ENCODE peak calls at places on chromosomes 6 and 20, in four cellular contexts. W is CD8-positive, alpha-beta T cell; E is heart right ventricle; Y is CD8-positive, alpha-beta memory T cell. L is an unnamed sample.

GRCh38 chr6:108168501-108168979 is 2.7 kb downstream of the NR2E1 start:
- DNase-seq in E (no peak), Y (no peak), W (no peak), L (no peak)

GRCh38 chr6:33875141-33875581 is 71.4 kb upstream of the MLN start:
- DNase-seq in E (no peak), W (no peak), Y (no peak), L (no peak)

GRCh38 chr20:45968801-45969711 is 2.9 kb downstream of the ZNF335 start:
- DNase-seq in W (no peak), Y (no peak), E (no peak), L (no peak)

GRCh38 chr6:147204060-147204785 is at the start of gene STXBP5:
- DNase-seq in Y (peak; percentile 59), E (peak; percentile 57), W (peak; percentile 23), L (no peak)

GRCh38 chr6:109690740-109691687 is at the start of the genes AK9 and FIG4:
- DNase-seq in E (peak; percentile 90), W (peak; percentile 86), Y (peak; percentile 80), L (peak; percentile 97)

GRCh38 chr6:37435816-37436215 is 2.8 kb downstream of the CMTR1 start:
- DNase-seq in Y (no peak), E (no peak), W (no peak), L (no peak)

GRCh38 chr6:82084324-82084920 is 163.1 kb downstream of the IBTK start:
- DNase-seq in W (no peak), Y (no peak), E (no peak), L (no peak)

GRCh38 chr6:135179920-135180457 is 1.1 kb upstream of the MYB start:
- DNase-seq in W (no peak), Y (no peak), E (no peak), L (no peak)

GRCh38 chr6:214428-214827 is 77.9 kb upstream of the DUSP22 start:
- DNase-seq in E (no peak), W (no peak), Y (no peak), L (no peak)

GRCh38 chr6:57138026-57138425 is 34.1 kb upstream of the BAG2 start:
- DNase-seq in W (no peak), Y (no peak), E (no peak), L (no peak)

GRCh38 chr6:13398421-13398994 is 70.2 kb upstream of the TBC1D7 start:
- DNase-seq in E (no peak), W (no peak), Y (no peak), L (no peak)

GRCh38 chr6:79168695-79168980 is 65.8 kb downstream of the HMGN3 start:
- DNase-seq in E (no peak), Y (no peak), W (no peak), L (no peak)

GRCh38 chr6:132132420-132132819 is 181.2 kb upstream of the CCN2 start:
- DNase-seq in E (no peak), Y (no peak), W (no peak), L (no peak)

GRCh38 chr6:8182209-8182845 is 80.0 kb upstream of the EEF1E1 start:
- DNase-seq in E (no peak), Y (no peak), W (no peak), L (no peak)

GRCh38 chr6:131976545-131977061 is 25.4 kb upstream of the CCN2 start:
- DNase-seq in E (no peak), W (no peak), Y (no peak), L (no peak)

GRCh38 chr6:107290491-107290890 is 168.9 kb downstream of the PDSS2 start:
- DNase-seq in E (no peak), W (no peak), Y (no peak), L (no peak)

GRCh38 chr6:91631227-91631626 is 1044.4 kb upstream of the MAP3K7 start:
- DNase-seq in W (no peak), E (no peak), Y (no peak), L (no peak)

DNA sequence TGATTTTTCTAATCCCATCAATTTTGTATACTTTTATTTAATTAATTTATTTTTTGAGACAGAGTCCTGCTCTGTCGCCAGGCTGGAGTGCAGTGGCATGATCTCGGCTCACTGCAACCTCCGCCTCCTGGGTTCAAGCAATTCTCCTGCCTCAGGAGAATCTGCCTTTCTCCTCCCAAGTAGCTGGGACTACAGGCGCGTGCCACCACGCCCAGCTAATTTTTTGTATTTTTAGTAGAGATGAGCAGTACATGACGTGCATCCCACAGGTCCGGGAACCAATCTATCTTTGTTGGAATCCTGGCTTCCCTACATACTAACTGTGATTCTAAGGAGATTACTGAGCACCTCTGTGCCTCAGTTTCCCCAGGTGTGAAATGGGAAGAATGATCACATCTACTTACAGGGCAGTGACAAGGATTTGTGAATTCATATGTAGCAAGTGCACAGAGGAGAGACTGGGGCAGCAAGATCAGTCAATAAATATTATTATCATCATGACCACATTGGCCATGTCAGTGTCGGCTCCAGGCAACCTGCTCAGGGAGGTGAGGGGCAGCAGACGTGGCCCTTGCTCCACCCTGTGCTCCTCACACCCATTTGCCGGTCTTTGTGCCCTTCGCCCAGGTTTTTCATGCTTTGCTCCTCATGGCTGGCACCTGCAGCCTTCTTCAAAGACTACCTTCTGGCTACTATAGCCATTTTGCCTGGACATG is 22.1 kb downstream of the CYP24A1 start:
- DNase-seq in Y (no peak), E (no peak), W (no peak), L (no peak)
- H3K27ac ChIP-seq in Y (no peak overlapping the region), E (no peak overlapping the region), W (no peak overlapping the region), L (no peak overlapping the region)

DNA sequence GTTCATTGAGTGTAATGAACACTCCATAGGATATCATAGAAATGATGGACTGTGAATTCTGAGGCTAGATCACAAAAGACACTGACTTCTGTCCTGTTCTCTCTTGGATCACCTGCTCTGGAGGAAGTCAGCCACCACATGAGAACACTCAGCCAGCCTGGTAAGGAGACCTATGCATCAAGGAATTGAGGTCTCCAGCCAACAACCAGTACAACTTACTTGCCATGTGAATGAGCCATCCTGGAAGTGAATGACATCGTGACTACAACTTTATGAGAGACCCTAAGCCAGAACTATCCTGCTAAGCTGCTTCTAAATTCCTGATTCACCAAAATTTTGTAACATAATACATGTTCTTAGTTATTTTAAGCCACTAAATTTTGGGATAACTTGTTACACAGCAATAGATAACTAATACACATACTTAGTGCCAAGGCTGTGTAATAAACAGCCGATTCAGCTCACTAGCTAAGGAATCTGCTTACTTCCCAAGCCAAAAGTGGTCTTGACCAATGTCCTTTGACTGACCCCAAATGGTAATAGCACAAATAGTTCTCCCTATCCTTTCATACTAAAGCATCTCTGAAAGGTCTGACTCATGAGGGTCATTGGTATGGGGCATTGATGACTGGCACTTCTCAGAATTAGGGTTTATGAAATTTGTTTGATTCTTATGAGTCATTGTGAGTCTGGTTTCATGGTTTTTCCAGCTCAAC is 6.9 kb upstream of the CTNNBL1 start:
- DNase-seq in Y (no peak), W (no peak), E (no peak), L (no peak)
- H3K27ac ChIP-seq in Y (no peak overlapping the region), W (no peak overlapping the region), E (no peak overlapping the region), L (no peak overlapping the region)

GRCh38 chr20:49699200-49699992 is 14.3 kb downstream of the B4GALT5 start:
- DNase-seq in E (no peak), Y (no peak), W (no peak), L (no peak)
- H3K27ac ChIP-seq in E (no peak overlapping the region), Y (no peak overlapping the region), W (no peak overlapping the region), L (no peak overlapping the region)

DNA sequence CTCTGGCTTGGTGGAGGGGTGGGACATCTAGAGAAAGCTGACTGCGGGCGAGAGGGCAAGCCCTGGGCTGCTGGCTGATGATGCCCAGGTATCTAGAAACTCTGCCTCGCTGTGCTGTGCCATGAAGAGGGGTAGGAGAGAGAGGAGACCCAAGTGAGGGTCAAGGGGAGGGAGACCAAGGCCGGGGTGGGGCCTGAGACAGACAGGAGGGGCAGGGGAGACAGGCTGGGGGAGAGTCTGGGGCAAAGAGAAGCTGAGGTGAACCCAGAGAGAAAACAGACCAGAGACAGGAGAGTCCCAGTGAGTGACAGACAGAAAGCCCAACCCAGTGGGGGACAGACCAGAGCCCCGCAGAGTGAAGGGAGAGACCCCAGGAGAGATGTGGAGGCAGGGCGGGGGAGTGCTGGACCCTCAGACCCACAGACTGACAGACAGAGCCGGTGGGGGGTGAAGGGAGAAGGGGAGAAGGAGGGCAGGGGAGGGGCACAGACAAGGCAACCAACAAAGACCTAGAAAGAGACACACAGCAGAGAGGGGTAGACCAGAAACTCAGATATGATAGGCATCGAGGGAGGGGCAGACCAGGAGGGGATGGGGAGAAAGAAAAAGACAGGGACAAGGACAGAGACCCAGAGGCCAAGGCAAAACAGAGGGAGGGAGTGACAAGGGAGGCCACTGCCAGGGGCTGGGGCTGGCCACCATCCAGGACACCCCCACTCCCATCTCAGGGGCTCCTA is 5.9 kb downstream of the TEAD3 start:
- DNase-seq in W (no peak), E (no peak), Y (no peak), L (no peak)
- H3K27ac ChIP-seq in W (no peak overlapping the region), E (peak overlapping the region; percentile 89), Y (no peak overlapping the region), L (peak overlapping the region; percentile 100)

DNA sequence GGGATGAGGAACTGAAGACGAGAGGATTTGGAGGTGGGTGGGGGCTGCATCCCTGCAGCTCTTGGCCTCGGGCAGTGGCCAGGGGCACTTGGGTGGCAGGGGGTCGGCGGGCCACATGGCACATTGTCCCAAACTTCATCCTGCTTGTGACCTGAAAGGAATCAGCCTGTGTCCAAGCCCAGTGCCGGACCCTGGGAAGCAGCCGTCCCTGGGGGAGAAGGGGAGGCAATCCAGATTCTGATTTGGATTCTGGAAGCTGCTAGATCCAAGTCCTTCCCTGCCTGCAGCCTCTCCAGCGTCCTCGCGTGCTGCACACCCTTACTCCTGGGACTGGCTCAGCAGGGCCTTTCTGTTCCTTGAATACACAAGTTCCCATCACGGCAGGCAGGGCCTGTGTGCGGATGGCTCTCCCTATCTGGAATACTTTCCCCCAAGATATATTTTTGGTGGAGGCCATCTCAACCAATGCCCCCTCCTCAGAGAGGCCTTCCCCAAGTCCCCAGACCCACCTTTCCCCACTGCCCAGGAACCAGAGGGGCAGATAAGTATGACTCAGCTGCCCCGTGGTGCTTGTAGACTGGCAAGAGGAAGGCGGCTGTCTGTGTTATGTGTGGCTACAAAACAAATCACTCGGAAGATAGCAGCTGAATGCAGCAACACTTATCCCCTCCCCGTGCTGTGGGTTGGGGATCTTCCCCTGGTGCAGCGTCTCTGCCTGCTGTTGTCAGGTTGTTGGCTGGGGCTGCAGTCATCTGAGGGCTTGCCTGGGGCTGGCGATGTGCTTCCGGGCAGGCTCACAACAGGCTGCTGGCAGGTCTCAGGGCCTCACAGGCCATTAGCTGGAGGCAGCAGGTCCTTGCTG is 6.9 kb downstream of the NPEPL1 start:
- DNase-seq in Y (no peak), E (no peak), W (no peak), L (no peak)
- H3K27ac ChIP-seq in Y (no peak overlapping the region), E (no peak overlapping the region), W (no peak overlapping the region), L (peak overlapping the region; percentile 58)

GRCh38 chr6:155850408-155850841 is 394.8 kb upstream of the NOX3 start:
- DNase-seq in Y (no peak), E (no peak), W (no peak), L (no peak)
- H3K27ac ChIP-seq in Y (no peak overlapping the region), E (no peak overlapping the region), W (no peak overlapping the region), L (no peak overlapping the region)

GRCh38 chr6:43869792-43870659 is 100.0 kb downstream of the VEGFA start:
- DNase-seq in Y (no peak), E (no peak), W (no peak), L (no peak)

GRCh38 chr6:43871284-43871683 is 101.3 kb downstream of the VEGFA start:
- DNase-seq in W (no peak), E (no peak), Y (no peak), L (no peak)

GRCh38 chr6:43873806-43874714 is 104.0 kb downstream of the VEGFA start:
- DNase-seq in E (no peak), W (no peak), Y (no peak), L (no peak)

GRCh38 chr6:43870660-43871061 is 100.7 kb downstream of the VEGFA start:
- DNase-seq in Y (no peak), E (no peak), W (no peak), L (no peak)

GRCh38 chr6:43871933-43872332 is 101.9 kb downstream of the VEGFA start:
- DNase-seq in E (no peak), Y (no peak), W (no peak), L (no peak)
- H3K27ac ChIP-seq in E (no peak overlapping the region), Y (no peak overlapping the region), W (no peak overlapping the region), L (no peak overlapping the region)

L was measured in esophagus muscularis mucosa.